ENCODE peak calls at places on chromosomes 16 and 17, in four cellular contexts. L, A, O and V are unnamed samples.

GRCh38 chr16:4694664-4695451 is 1.5 kb downstream of the NUDT16L1 start:
- DNase-seq in L (no peak), A (peak; percentile 58), O (no peak), V (peak; percentile 60)

GRCh38 chr16:55703003-55704001 is 47.5 kb downstream of the SLC6A2 start:
- DNase-seq in L (no peak), A (no peak), O (no peak), V (no peak)

GRCh38 chr16:4217246-4218131 is 24.4 kb downstream of the SRL start:
- DNase-seq in L (peak; percentile 29), A (peak; percentile 75), O (no peak), V (no peak)

GRCh38 chr17:72852267-72852945 is 240.1 kb downstream of the SLC39A11 start:
- DNase-seq in L (no peak), A (no peak), O (no peak), V (no peak)

GRCh38 chr16:48117217-48118105 is 38.3 kb downstream of the ABCC12 start:
- DNase-seq in L (peak; percentile 23), A (peak; percentile 53), O (peak; percentile 82), V (no peak)

GRCh38 chr17:39759204-39759603 is 21.5 kb downstream of the GRB7 start:
- DNase-seq in L (no peak), A (no peak), O (no peak), V (no peak)

GRCh38 chr16:69311533-69312388 is 611 bp downstream of the VPS4A start:
- DNase-seq in L (peak; percentile 46), A (no peak), O (peak; percentile 88), V (no peak)

GRCh38 chr16:28012031-28012445 is 51.5 kb downstream of the GSG1L start:
- DNase-seq in L (no peak), A (no peak), O (no peak), V (no peak)

GRCh38 chr17:81524865-81525159 is 3.4 kb upstream of the FSCN2 start:
- DNase-seq in L (no peak), A (peak; percentile 5), O (peak; percentile 61), V (no peak)

GRCh38 chr16:57994778-57995177 is 5.7 kb downstream of the ZNF319 start:
- DNase-seq in L (peak; percentile 51), A (peak; percentile 52), O (peak; percentile 90), V (no peak)

GRCh38 chr17:3558603-3559269 is 1.1 kb upstream of the TRPV3 start:
- DNase-seq in L (peak; percentile 85), A (no peak), O (no peak), V (peak; percentile 86)

GRCh38 chr16:592518-593306 is 2.8 kb downstream of the RAB40C start:
- DNase-seq in L (peak; percentile 56), A (no peak), O (peak; percentile 87), V (peak; percentile 94)

GRCh38 chr17:77455111-77455877 is 314.5 kb downstream of the SEC14L1 start:
- DNase-seq in L (no peak), A (peak; percentile 13), O (peak; percentile 54), V (no peak)

GRCh38 chr17:74521701-74522201 is 9.5 kb downstream of the CD300LB start:
- DNase-seq in L (no peak), A (no peak), O (no peak), V (no peak)

GRCh38 chr16:20853981-20854620 is 46.1 kb downstream of the DCUN1D3 start:
- DNase-seq in L (no peak), A (no peak), O (no peak), V (no peak)

GRCh38 chr17:8674344-8675305 is 44.1 kb upstream of the MYH10 start:
- DNase-seq in L (peak; percentile 26), A (peak; percentile 66), O (no peak), V (no peak)

GRCh38 chr16:59633996-59634579 is 900.0 kb upstream of the GOT2 start:
- DNase-seq in L (no peak), A (no peak), O (no peak), V (no peak)

DNA sequence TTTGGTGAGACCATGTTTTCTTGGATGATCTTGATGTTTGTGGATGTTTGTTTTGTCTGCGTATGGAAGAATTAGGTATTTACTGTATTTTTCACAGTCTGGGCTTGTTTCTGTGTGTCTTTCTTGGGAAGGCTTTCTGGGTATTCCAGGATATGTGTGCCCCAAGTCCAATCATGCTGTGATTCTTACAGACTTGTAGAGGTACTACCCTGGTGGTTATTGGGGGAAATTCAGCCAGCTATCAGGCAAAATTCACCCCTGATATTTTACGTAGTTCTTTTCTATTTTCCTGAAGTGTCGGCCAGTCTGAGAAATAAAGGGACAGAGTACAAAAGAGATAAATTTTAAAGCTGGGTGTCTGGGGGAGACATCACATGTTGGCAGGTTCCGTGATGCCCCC is 33.4 kb upstream of the ARL4D start:
- DNase-seq in L (no peak), A (no peak), O (no peak), V (no peak)
- TF ChIP-seq CTCF in L (peak; percentile 15), A (no peak), O (no peak), V (no peak)

DNA sequence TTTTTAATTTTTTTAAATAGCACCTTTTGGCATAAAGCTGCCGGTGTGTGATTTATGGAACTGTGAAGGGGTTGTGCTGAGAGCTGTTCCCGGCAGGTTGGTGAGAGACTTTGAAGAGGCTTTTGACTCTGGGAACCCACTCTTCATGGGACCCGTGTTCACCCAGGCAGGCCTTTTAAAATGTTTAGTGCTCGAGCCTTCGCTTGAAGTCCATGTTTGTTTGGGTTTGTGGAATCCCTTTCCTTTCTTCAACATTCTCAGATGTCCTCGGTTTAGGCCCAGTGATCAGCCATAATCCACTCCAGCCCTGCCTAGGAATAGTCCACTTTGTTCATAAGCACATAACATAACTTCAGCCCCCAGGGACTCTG is 145.4 kb upstream of the IRX3 start:
- DNase-seq in L (no peak), A (no peak), O (no peak), V (no peak)
- H3K27me3 ChIP-seq in L (peaks cover 57% of the 10 kb centered on the region), A (peaks cover 25% of the 10 kb centered on the region), O (peaks cover 49% of the 10 kb centered on the region), V (no peaks in the 10 kb centered on the region)

GRCh38 chr16:73215482-73216377 is 167.8 kb upstream of the ZFHX3 start:
- DNase-seq in L (no peak), A (no peak), O (no peak), V (no peak)

GRCh38 chr16:73217654-73218053 is 169.7 kb upstream of the ZFHX3 start:
- DNase-seq in L (no peak), A (no peak), O (no peak), V (no peak)

GRCh38 chr16:73214825-73215481 is 167.0 kb upstream of the ZFHX3 start:
- DNase-seq in L (no peak), A (no peak), O (no peak), V (no peak)

GRCh38 chr16:73216932-73217331 is 169.0 kb upstream of the ZFHX3 start:
- DNase-seq in L (no peak), A (no peak), O (no peak), V (no peak)

DNA sequence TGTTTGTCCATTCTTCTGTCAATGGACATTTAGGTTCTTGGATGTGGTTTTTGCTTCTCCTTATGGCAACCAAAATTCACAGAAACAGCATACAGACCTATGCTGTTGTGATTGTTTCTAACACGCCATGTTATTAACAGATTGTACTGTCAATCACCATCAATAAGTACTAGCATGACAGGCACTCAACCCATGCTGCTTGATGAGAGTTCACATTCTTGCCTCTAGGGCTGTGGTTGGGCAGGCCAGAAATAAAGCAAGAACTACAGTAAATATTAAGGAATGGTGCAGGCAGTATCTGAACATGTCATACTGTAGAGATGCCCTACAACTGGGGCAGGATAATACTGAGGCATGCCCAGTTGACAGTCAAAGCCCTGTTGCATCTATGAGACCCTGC is 171.2 kb upstream of the ZFHX3 start:
- DNase-seq in L (no peak), A (no peak), O (no peak), V (no peak)
- TF ChIP-seq CTCF in L (no peak), A (no peak), O (no peak), V (no peak)

GRCh38 chr17:7041607-7042506 is 2.0 kb downstream of the SLC16A11 start:
- DNase-seq in L (no peak), A (no peak), O (peak; percentile 74), V (no peak)
- H3K27me3 ChIP-seq in L (peaks cover 17% of the 10 kb centered on the region), A (peaks cover 53% of the 10 kb centered on the region), O (peaks cover 56% of the 10 kb centered on the region), V (peaks cover 10% of the 10 kb centered on the region)